ENCODE peak calls at places on chromosomes 1 and 21, in five cellular contexts. One of them, this sample, is unnamed.

GRCh38 chr21:33973268-33973667 is 57.7 kb upstream of the ATP5PO start:
- DNase-seq in psoas muscle: no peak
- DNase-seq in testis: no peak
- DNase-seq in fibroblast of pulmonary artery: no peak
- DNase-seq in PC-9: no peak
- DNase-seq in this sample: no peak

GRCh38 chr1:218778257-218778656 is 395.4 kb upstream of the LYPLAL1 start:
- DNase-seq in PC-9: no peak
- DNase-seq in fibroblast of pulmonary artery: no peak
- DNase-seq in testis: no peak
- DNase-seq in psoas muscle: no peak
- DNase-seq in this sample: no peak

GRCh38 chr1:110605901-110606783 is at the start of gene KCNA2:
- DNase-seq in psoas muscle: peak; percentile 71
- DNase-seq in testis: peak; percentile 43
- DNase-seq in fibroblast of pulmonary artery: no peak
- DNase-seq in PC-9: no peak
- DNase-seq in this sample: no peak

GRCh38 chr21:31505975-31506374 is 153.5 kb upstream of the SOD1 start:
- DNase-seq in psoas muscle: no peak
- DNase-seq in PC-9: no peak
- DNase-seq in testis: no peak
- DNase-seq in fibroblast of pulmonary artery: no peak
- DNase-seq in this sample: no peak

GRCh38 chr1:93082313-93082712 is 3.2 kb downstream of the MTF2 start:
- DNase-seq in psoas muscle: no peak
- DNase-seq in testis: no peak
- DNase-seq in PC-9: no peak
- DNase-seq in fibroblast of pulmonary artery: no peak
- DNase-seq in this sample: no peak

GRCh38 chr1:226076378-226076777 is 13.9 kb downstream of the H3-3A start:
- DNase-seq in PC-9: no peak
- DNase-seq in testis: no peak
- DNase-seq in fibroblast of pulmonary artery: no peak
- DNase-seq in psoas muscle: no peak
- DNase-seq in this sample: no peak

GRCh38 chr1:116878804-116879477 is 30.8 kb upstream of the PTGFRN start:
- DNase-seq in testis: peak; percentile 16
- DNase-seq in fibroblast of pulmonary artery: peak; percentile 77
- DNase-seq in PC-9: peak; percentile 69
- DNase-seq in psoas muscle: peak; percentile 56
- DNase-seq in this sample: no peak

GRCh38 chr1:28456078-28456477 is 49.8 kb upstream of the RCC1 start:
- DNase-seq in testis: no peak
- DNase-seq in PC-9: no peak
- DNase-seq in fibroblast of pulmonary artery: peak; percentile 85
- DNase-seq in psoas muscle: no peak
- DNase-seq in this sample: no peak

GRCh38 chr21:42583150-42583991 is 69.7 kb downstream of the SLC37A1 start:
- DNase-seq in testis: no peak
- DNase-seq in psoas muscle: no peak
- DNase-seq in fibroblast of pulmonary artery: no peak
- DNase-seq in PC-9: no peak
- DNase-seq in this sample: no peak

GRCh38 chr1:233479026-233479890 is 134.6 kb upstream of the KCNK1 start:
- DNase-seq in testis: no peak
- DNase-seq in psoas muscle: no peak
- DNase-seq in fibroblast of pulmonary artery: no peak
- DNase-seq in PC-9: no peak
- DNase-seq in this sample: no peak

GRCh38 chr1:2136386-2136821 is 58.2 kb downstream of the FAAP20 start:
- DNase-seq in PC-9: no peak
- DNase-seq in fibroblast of pulmonary artery: no peak
- DNase-seq in psoas muscle: no peak
- DNase-seq in testis: no peak
- DNase-seq in this sample: no peak

GRCh38 chr1:10338047-10338446 is 60.8 kb upstream of the PGD start:
- DNase-seq in psoas muscle: peak; percentile 64
- DNase-seq in testis: peak; percentile 68
- DNase-seq in fibroblast of pulmonary artery: peak; percentile 60
- DNase-seq in PC-9: peak; percentile 18
- DNase-seq in this sample: peak; percentile 53

GRCh38 chr1:69911301-69911801 is 294.0 kb downstream of the LRRC40 start:
- DNase-seq in testis: no peak
- DNase-seq in fibroblast of pulmonary artery: peak; percentile 91
- DNase-seq in psoas muscle: no peak
- DNase-seq in PC-9: no peak
- DNase-seq in this sample: no peak

GRCh38 chr1:168676029-168676812 is 52.8 kb downstream of the DPT start:
- DNase-seq in PC-9: no peak
- DNase-seq in testis: no peak
- DNase-seq in psoas muscle: no peak
- DNase-seq in fibroblast of pulmonary artery: no peak
- DNase-seq in this sample: no peak

GRCh38 chr1:204337583-204337982 is 22.1 kb downstream of the PLEKHA6 start:
- DNase-seq in fibroblast of pulmonary artery: no peak
- DNase-seq in testis: no peak
- DNase-seq in PC-9: no peak
- DNase-seq in psoas muscle: no peak
- DNase-seq in this sample: no peak

GRCh38 chr1:194710671-194711070 is 1524.3 kb upstream of the B3GALT2 start:
- DNase-seq in psoas muscle: no peak
- DNase-seq in fibroblast of pulmonary artery: no peak
- DNase-seq in testis: no peak
- DNase-seq in PC-9: no peak
- DNase-seq in this sample: no peak

GRCh38 chr1:8006037-8006963 is 19.8 kb downstream of the ERRFI1 start:
- DNase-seq in PC-9: no peak
- DNase-seq in fibroblast of pulmonary artery: no peak
- DNase-seq in psoas muscle: no peak
- DNase-seq in testis: no peak
- DNase-seq in this sample: no peak

GRCh38 chr1:240831191-240831631 is 219.3 kb upstream of the GREM2 start:
- DNase-seq in testis: no peak
- DNase-seq in psoas muscle: no peak
- DNase-seq in PC-9: peak; percentile 9
- DNase-seq in fibroblast of pulmonary artery: peak; percentile 68
- DNase-seq in this sample: no peak

GRCh38 chr1:115170972-115171392 is 81.7 kb upstream of the TSPAN2 start:
- DNase-seq in testis: no peak
- DNase-seq in psoas muscle: no peak
- DNase-seq in fibroblast of pulmonary artery: no peak
- DNase-seq in PC-9: no peak
- DNase-seq in this sample: no peak

GRCh38 chr1:26959722-26960624 is at the start of gene KDF1:
- DNase-seq in psoas muscle: no peak
- DNase-seq in fibroblast of pulmonary artery: no peak
- DNase-seq in testis: peak; percentile 66
- DNase-seq in PC-9: peak; percentile 88
- DNase-seq in this sample: no peak

GRCh38 chr21:16535100-16535418 is 805.3 kb downstream of the USP25 start:
- DNase-seq in PC-9: peak; percentile 5
- DNase-seq in testis: peak; percentile 87
- DNase-seq in psoas muscle: peak; percentile 92
- DNase-seq in fibroblast of pulmonary artery: peak; percentile 97
- DNase-seq in this sample: peak; percentile 95

GRCh38 chr1:20141466-20141865 is 2.3 kb downstream of the PLA2G2F start:
- DNase-seq in fibroblast of pulmonary artery: no peak
- DNase-seq in PC-9: no peak
- DNase-seq in psoas muscle: no peak
- DNase-seq in testis: no peak
- DNase-seq in this sample: no peak

GRCh38 chr21:27590271-27590670 is 623.4 kb upstream of the ADAMTS5 start:
- DNase-seq in fibroblast of pulmonary artery: peak; percentile 64
- DNase-seq in testis: peak; percentile 31
- DNase-seq in psoas muscle: peak; percentile 53
- DNase-seq in PC-9: no peak
- DNase-seq in this sample: no peak

GRCh38 chr21:45362077-45362747 is 42.8 kb upstream of the COL18A1 start:
- DNase-seq in psoas muscle: peak; percentile 39
- DNase-seq in testis: no peak
- DNase-seq in PC-9: no peak
- DNase-seq in fibroblast of pulmonary artery: no peak
- DNase-seq in this sample: no peak

GRCh38 chr1:242129103-242129502 is 130.2 kb upstream of the MAP1LC3C start:
- DNase-seq in PC-9: no peak
- DNase-seq in fibroblast of pulmonary artery: no peak
- DNase-seq in psoas muscle: no peak
- DNase-seq in testis: peak; percentile 26
- DNase-seq in this sample: no peak

GRCh38 chr21:42705746-42706374 is 52.4 kb downstream of the PDE9A start:
- DNase-seq in fibroblast of pulmonary artery: no peak
- DNase-seq in PC-9: no peak
- DNase-seq in psoas muscle: no peak
- DNase-seq in testis: no peak
- DNase-seq in this sample: no peak

GRCh38 chr21:37845535-37845934 is 70.7 kb downstream of the KCNJ6 start:
- DNase-seq in PC-9: no peak
- DNase-seq in psoas muscle: no peak
- DNase-seq in testis: no peak
- DNase-seq in fibroblast of pulmonary artery: no peak
- DNase-seq in this sample: no peak

GRCh38 chr1:98143403-98143802 is 222.6 kb upstream of the DPYD start:
- DNase-seq in PC-9: no peak
- DNase-seq in testis: no peak
- DNase-seq in fibroblast of pulmonary artery: no peak
- DNase-seq in psoas muscle: no peak
- DNase-seq in this sample: no peak

DNA sequence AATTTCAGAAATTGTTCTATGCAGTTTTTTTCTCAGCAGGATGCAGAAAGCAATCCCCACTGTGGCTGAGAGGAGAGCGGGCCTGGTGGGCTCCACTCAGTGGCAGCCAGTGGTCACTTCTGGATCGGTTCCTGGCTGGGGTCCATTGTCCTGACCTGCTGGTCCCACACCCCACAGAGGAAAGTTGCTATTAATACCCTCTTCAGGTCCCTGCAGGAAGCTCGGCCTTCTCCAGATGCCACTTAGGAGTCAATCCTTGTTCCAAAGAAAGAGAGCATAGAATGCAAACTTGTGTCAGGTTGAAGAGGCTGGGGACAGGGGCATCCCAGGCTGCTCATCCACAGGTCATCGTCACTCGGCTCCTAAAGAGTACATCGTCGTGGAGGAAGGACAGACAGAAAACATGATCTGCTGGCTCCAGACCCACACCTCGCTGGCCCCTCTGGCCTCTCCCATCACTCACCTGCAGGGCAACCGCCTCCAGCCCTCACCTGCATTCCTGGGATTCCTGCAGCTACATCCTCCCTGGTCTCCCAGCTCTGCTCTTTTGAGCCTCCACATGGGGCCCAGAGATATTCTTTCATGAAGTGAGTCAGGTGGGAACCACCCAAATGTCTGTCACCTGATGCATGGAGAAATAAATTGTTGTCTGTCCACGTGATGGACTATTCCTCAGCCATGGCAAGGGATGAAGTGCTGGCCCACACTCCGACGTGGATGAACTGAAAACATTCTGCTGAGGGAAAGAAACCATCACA is 152.9 kb downstream of the PSMG1 start:
- DNase-seq in testis: no peak
- DNase-seq in fibroblast of pulmonary artery: no peak
- DNase-seq in psoas muscle: no peak
- DNase-seq in PC-9: peak; percentile 81
- DNase-seq in this sample: no peak
- TF ChIP-seq CTCF in testis: no peak
- TF ChIP-seq CTCF in fibroblast of pulmonary artery: no peak
- TF ChIP-seq CTCF in psoas muscle: no peak
- TF ChIP-seq CTCF in PC-9: no peak
- TF ChIP-seq CTCF in this sample: no peak

GRCh38 chr1:64487061-64487460 is 17.1 kb downstream of the CACHD1 start:
- DNase-seq in fibroblast of pulmonary artery: no peak
- DNase-seq in testis: no peak
- DNase-seq in PC-9: no peak
- DNase-seq in psoas muscle: no peak
- DNase-seq in this sample: no peak
- TF ChIP-seq CTCF in fibroblast of pulmonary artery: peak; percentile 16
- TF ChIP-seq CTCF in testis: no peak
- TF ChIP-seq CTCF in PC-9: no peak
- TF ChIP-seq CTCF in psoas muscle: peak; percentile 23
- TF ChIP-seq CTCF in this sample: no peak

DNA sequence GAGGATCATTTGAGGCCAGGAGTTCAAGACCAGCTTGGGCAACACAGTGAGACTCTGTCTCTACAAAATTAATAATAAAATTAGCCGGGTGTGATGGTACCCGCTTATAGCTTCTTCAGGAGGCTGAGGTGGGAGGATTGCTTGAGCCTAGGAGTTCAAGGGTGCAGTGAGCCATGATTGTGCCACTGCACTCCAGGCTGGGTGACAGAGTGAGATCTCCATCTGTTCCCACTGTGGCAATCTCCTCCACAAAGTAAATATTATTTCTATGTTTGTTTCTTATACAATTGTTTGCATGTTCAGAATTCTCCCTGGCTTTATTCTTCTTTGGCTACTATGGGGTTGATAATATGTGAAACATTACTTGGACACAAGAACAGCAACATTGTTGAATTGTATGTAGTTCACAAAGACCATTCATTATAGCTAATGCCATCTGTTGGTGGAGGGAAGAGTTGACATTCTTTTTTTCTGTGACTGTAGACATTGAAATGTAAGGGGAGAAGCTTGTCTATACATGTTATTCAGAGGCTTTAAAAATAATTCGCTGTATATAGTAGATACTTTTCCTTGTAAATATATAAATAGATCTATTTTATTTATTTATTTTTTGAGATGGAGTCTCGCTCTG is 47.8 kb upstream of the SRSF10 start:
- DNase-seq in PC-9: no peak
- DNase-seq in fibroblast of pulmonary artery: peak; percentile 84
- DNase-seq in psoas muscle: no peak
- DNase-seq in testis: no peak
- DNase-seq in this sample: no peak
- TF ChIP-seq CTCF in PC-9: peak; percentile 62
- TF ChIP-seq CTCF in fibroblast of pulmonary artery: peak; percentile 76
- TF ChIP-seq CTCF in psoas muscle: peak; percentile 67
- TF ChIP-seq CTCF in testis: no peak
- TF ChIP-seq CTCF in this sample: peak; percentile 71

DNA sequence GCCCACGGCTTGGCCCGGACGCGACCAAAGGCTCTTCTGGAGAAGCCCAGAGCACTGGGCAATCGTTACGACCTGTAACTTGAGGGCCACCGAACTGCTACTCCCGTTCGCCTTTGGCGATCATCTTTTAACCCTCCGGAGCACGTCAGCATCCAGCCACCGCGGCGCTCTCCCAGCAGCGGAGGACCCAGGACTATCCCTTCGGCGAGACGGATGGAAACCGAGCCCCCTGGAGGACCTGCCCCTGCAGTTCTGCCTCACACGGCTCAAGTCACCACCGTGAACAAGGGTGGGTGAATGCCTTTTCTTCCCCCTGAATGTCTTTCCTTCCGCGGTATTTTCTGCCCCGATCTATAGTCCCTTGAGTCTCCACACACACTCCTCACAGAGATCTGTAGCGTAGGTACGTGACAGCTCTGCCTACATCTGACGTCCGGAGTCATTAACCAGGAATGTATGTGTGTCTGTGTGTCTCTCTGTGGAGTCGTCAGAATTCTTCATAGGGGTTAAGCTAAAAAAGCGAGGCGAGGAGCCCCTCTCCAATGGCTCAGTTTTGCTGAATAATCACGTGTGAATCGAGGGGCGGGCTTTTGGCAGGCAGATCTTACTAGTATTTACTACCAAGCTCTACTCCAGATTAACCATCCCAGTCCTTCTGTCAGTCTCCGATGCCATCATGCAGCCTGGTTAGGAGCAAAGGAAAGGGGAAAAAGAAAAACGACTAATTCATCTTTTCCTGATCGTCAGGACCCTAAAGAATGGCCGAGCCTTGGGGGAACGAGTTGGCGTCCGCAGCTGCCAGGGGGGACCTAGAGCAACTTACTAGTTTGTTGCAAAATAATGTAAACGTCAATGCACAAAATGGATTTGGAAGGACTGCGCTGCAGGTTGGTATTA is at the start of gene CDKN2C:
- DNase-seq in PC-9: peak; percentile 37
- DNase-seq in fibroblast of pulmonary artery: peak; percentile 80
- DNase-seq in psoas muscle: peak; percentile 78
- DNase-seq in testis: peak; percentile 90
- DNase-seq in this sample: peak; percentile 80
- TF ChIP-seq CTCF in PC-9: no peak
- TF ChIP-seq CTCF in fibroblast of pulmonary artery: peak; percentile 11
- TF ChIP-seq CTCF in psoas muscle: no peak
- TF ChIP-seq CTCF in testis: no peak
- TF ChIP-seq CTCF in this sample: no peak